ENCODE peak calls at places on chromosomes 7 and 10, in six cellular contexts. U, I, X, D, B and J are unnamed samples.

GRCh38 chr7:57685418-57685817 is 235.4 kb downstream of the ZNF716 start:
- DNase-seq in U (no peak), I (no peak), X (no peak), D (no peak), B (no peak), J (no peak)

GRCh38 chr10:3828404-3829192 is 43.6 kb upstream of the KLF6 start:
- DNase-seq in U (peak), I (peak), X (no peak), D (no peak), B (peak), J (no peak)

GRCh38 chr10:606767-607544 is 82.5 kb downstream of the DIP2C start:
- DNase-seq in U (no peak), I (no peak), X (no peak), D (no peak), B (no peak), J (no peak)

GRCh38 chr10:30431435-30431911 is 2.5 kb upstream of the MAP3K8 start:
- DNase-seq in U (no peak), I (no peak), X (no peak), D (no peak), B (no peak), J (no peak)

GRCh38 chr7:18693401-18693800 is 197.9 kb downstream of the HDAC9 start:
- DNase-seq in U (no peak), I (no peak), X (peak), D (peak), B (peak), J (peak)

GRCh38 chr10:58318346-58318745 is 16.5 kb upstream of the UBE2D1 start:
- DNase-seq in U (no peak), I (no peak), X (no peak), D (no peak), B (no peak), J (no peak)

GRCh38 chr10:15202639-15203038 is 34.1 kb upstream of the NMT2 start:
- DNase-seq in U (no peak), I (no peak), X (no peak), D (no peak), B (no peak), J (no peak)

GRCh38 chr7:21969822-21970221 is 24.1 kb upstream of the CDCA7L start:
- DNase-seq in U (no peak), I (no peak), X (no peak), D (no peak), B (no peak), J (no peak)

GRCh38 chr7:1053816-1054370 is 9.5 kb downstream of the GPR146 start:
- DNase-seq in U (no peak), I (no peak), X (no peak), D (no peak), B (no peak), J (no peak)

GRCh38 chr10:22681783-22682183 is 32.6 kb downstream of the PIP4K2A start:
- DNase-seq in U (peak), I (peak), X (no peak), D (peak), B (peak), J (no peak)

GRCh38 chr7:157457355-157458253 is 120.8 kb downstream of the DNAJB6 start:
- DNase-seq in U (no peak), I (no peak), X (no peak), D (no peak), B (no peak), J (no peak)

GRCh38 chr10:72525277-72525676 is 100.6 kb downstream of the MICU1 start:
- DNase-seq in U (no peak), I (no peak), X (peak), D (no peak), B (peak), J (no peak)

GRCh38 chr7:128174391-128174790 is 66.7 kb upstream of the LEP start:
- DNase-seq in U (no peak), I (no peak), X (no peak), D (no peak), B (no peak), J (no peak)

GRCh38 chr10:13352519-13352918 is 4.4 kb upstream of the SEPHS1 start:
- DNase-seq in U (peak), I (no peak), X (no peak), D (no peak), B (no peak), J (peak)